ENCODE peak calls at places on chromosome 5, in five cellular contexts. U is bronchial epithelial cell, I is stomach, L is progenitor cell of endocrine pancreas, R is fibroblast of mammary gland. B is an unnamed sample.

GRCh38 chr5:107359033-107359915 is 311.5 kb downstream of the EFNA5 start:
- DNase-seq in L (no peak), U (no peak), I (no peak), R (peak), B (no peak)

GRCh38 chr5:146101646-146102045 is 3.7 kb downstream of the PLAC8L1 start:
- DNase-seq in U (no peak), L (no peak), R (no peak), I (no peak), B (no peak)

GRCh38 chr5:10756539-10756938 is 4.5 kb downstream of the DAP start:
- DNase-seq in R (peak), I (no peak), U (no peak), L (no peak), B (no peak)

GRCh38 chr5:81750308-81751008 is 439 bp downstream of the SSBP2 start:
- DNase-seq in I (peak), R (no peak), U (no peak), L (no peak), B (no peak)

GRCh38 chr5:10454591-10455272 is 13.1 kb downstream of the ROPN1L start:
- DNase-seq in R (peak), L (no peak), U (peak), I (no peak), B (no peak)

GRCh38 chr5:133703935-133704334 is 91.6 kb upstream of the FSTL4 start:
- DNase-seq in I (no peak), L (no peak), U (no peak), R (no peak), B (no peak)

GRCh38 chr5:137367951-137368350 is 131.2 kb downstream of the SPOCK1 start:
- DNase-seq in L (no peak), R (no peak), U (no peak), I (no peak), B (no peak)

GRCh38 chr5:33736510-33736909 is 155.3 kb downstream of the ADAMTS12 start:
- DNase-seq in I (no peak), U (no peak), L (no peak), R (peak), B (no peak)

GRCh38 chr5:133706732-133707430 is 94.5 kb upstream of the FSTL4 start:
- DNase-seq in L (no peak), I (no peak), R (peak), U (no peak), B (no peak)

GRCh38 chr5:90418214-90418613 is 8.7 kb upstream of the CETN3 start:
- DNase-seq in R (no peak), U (no peak), L (no peak), I (no peak), B (no peak)

GRCh38 chr5:65858316-65858715 is 68.1 kb upstream of the ERBIN start:
- DNase-seq in R (peak), I (no peak), L (no peak), U (peak), B (no peak)

GRCh38 chr5:1728846-1729245 is 70.8 kb downstream of the MRPL36 start:
- DNase-seq in R (no peak), I (peak), L (no peak), U (no peak), B (no peak)

GRCh38 chr5:135729582-135729879 is 104.9 kb upstream of the SLC25A48 start:
- DNase-seq in U (peak), I (no peak), R (peak), L (no peak), B (no peak)

GRCh38 chr5:129372025-129372424 is 88.1 kb upstream of the ADAMTS19 start:
- DNase-seq in R (no peak), L (no peak), I (no peak), U (no peak), B (no peak)

GRCh38 chr5:139593716-139594319 is 32.7 kb downstream of the UBE2D2 start:
- DNase-seq in I (no peak), U (peak), L (no peak), R (peak), B (no peak)

GRCh38 chr5:180126716-180127681 is 55.4 kb upstream of the RNF130 start:
- DNase-seq in L (peak), I (peak), U (no peak), R (peak), B (peak)

GRCh38 chr5:122102825-122103224 is 24.8 kb upstream of the LOX start:
- DNase-seq in U (peak), L (no peak), I (no peak), R (peak), B (no peak)

GRCh38 chr5:168683247-168683926 is 104.2 kb upstream of the PANK3 start:
- DNase-seq in U (no peak), I (no peak), R (no peak), L (no peak), B (no peak)

GRCh38 chr5:83199126-83199525 is 121.8 kb downstream of the XRCC4 start:
- DNase-seq in U (no peak), I (no peak), L (no peak), R (no peak), B (no peak)

DNA sequence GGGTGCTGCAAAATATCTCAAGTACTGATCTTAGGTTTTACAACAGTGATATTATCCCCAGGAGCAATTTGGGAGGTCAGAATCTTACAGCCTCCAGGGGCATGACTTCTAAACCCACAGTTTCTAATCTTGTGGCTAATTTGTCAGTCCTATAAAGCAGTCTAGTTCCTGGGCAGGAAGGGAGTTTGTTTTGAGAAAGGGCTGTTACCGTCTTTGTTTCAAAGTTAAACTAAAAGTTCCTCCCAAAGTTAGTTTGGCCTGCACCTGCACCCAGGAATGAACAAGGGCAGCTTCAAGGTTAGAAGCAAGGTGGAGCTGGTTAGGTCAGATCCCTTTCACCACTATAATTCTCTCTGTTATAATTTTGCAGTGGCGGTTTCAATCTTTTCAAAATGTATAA is 81.7 kb downstream of the SFXN1 start:
- DNase-seq in R (no peak), I (no peak), L (no peak), U (no peak), B (no peak)
- TF ChIP-seq CTCF in R (no peak), I (no peak), L (no peak), U (no peak), B (no peak)

GRCh38 chr5:174459832-174460448 is 264.4 kb upstream of the MSX2 start:
- DNase-seq in I (no peak), L (no peak), R (no peak), U (peak), B (no peak)

GRCh38 chr5:174462128-174462527 is 262.3 kb upstream of the MSX2 start:
- DNase-seq in I (no peak), U (no peak), L (no peak), R (no peak), B (no peak)

GRCh38 chr5:174459071-174459702 is 265.2 kb upstream of the MSX2 start:
- DNase-seq in L (no peak), U (no peak), I (no peak), R (no peak), B (no peak)

DNA sequence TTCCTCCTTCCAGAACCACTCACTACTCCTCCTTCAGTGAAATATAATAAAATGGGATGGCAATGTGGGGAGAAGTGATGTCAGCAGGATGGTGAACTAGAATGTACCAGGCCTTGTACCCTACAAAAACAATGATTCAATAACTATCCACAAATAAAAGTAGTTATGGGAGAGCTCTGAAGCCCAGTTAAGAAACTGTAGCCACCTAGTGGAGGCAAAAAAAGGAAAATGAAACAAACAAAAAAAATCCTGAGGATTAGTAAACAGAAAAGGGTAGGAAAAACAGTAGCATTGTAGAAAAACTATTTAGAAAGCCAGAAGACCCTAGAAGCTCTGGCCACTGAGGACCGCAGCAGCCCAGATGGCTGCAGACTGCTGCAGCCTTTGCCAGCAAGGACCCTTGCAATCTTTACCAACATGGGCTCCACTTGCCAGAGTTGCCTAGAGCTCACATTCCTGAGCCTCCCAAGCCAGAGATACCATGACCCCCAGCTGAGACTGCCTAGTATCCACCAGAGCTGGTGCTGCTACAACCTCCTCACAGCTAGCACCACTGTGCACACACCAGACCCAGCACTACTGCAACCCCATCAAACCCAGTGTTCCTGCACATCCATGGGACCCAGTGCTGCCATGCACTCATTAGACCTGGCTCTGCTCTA is 259.7 kb upstream of the MSX2 start:
- DNase-seq in U (no peak), I (no peak), R (no peak), L (no peak), B (no peak)
- TF ChIP-seq CTCF in U (no peak), I (no peak), R (no peak), L (no peak), B (no peak)

GRCh38 chr5:162607879-162608278 is 540.3 kb downstream of the GABRG2 start:
- DNase-seq in L (no peak), I (no peak), R (no peak), U (no peak), B (no peak)
- TF ChIP-seq CTCF in L (peak), I (no peak), R (no peak), U (no peak), B (peak)

GRCh38 chr5:157130933-157131332 is 11.7 kb downstream of the MED7 start:
- DNase-seq in L (no peak), R (no peak), U (peak), I (no peak), B (peak)

GRCh38 chr5:157137691-157138090 is 5.0 kb downstream of the MED7 start:
- DNase-seq in I (no peak), U (peak), R (peak), L (no peak), B (no peak)

GRCh38 chr5:157132302-157132612 is 10.4 kb downstream of the MED7 start:
- DNase-seq in I (no peak), R (no peak), U (no peak), L (no peak), B (no peak)
- TF ChIP-seq CTCF in I (no peak), R (no peak), U (no peak), L (no peak), B (no peak)

GRCh38 chr5:17439956-17440355 is 58.1 kb upstream of the TAF11L2 start:
- DNase-seq in R (no peak), U (no peak), I (no peak), L (no peak), B (no peak)
- TF ChIP-seq CTCF in R (no peak), U (no peak), I (no peak), L (no peak), B (no peak)

DNA sequence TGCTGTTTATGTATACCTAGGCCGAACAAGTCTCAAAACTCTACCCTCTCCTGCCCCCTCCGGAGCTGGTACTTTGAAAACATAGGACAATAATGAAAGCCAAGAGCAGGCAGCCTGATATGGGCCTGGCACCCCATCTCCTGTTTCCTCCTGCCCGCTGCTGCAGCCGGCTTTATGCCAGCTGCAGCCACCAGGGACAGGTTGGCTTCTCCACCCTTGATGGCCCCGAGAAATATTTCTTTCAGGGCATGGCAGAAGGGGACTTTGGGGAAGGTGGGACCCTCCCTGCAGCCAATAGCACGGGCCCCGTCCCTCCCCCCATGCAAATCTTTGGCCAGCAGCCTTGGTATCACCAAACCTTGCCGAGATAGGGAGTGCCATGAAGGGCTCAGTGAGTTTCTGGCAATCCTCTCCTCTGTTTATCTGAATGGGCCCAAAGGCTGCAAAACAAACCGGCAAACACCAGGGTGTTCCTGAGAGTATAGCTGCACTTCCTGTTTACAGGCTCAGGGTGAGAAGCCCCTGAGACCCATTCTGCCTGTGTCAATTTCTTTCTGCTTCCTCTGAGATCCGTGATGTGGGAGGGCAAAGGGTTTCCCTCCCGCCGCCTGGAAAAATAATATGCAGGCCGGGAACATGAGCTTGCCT is 73.4 kb upstream of the BOD1 start:
- DNase-seq in U (no peak), L (no peak), I (peak), R (no peak), B (no peak)
- TF ChIP-seq CTCF in U (no peak), L (no peak), I (no peak), R (no peak), B (no peak)

GRCh38 chr5:86118542-86118941 is 499.2 kb upstream of the COX7C start:
- DNase-seq in R (no peak), L (no peak), U (peak), I (no peak), B (no peak)
- TF ChIP-seq CTCF in R (no peak), L (peak), U (no peak), I (no peak), B (peak)

DNA sequence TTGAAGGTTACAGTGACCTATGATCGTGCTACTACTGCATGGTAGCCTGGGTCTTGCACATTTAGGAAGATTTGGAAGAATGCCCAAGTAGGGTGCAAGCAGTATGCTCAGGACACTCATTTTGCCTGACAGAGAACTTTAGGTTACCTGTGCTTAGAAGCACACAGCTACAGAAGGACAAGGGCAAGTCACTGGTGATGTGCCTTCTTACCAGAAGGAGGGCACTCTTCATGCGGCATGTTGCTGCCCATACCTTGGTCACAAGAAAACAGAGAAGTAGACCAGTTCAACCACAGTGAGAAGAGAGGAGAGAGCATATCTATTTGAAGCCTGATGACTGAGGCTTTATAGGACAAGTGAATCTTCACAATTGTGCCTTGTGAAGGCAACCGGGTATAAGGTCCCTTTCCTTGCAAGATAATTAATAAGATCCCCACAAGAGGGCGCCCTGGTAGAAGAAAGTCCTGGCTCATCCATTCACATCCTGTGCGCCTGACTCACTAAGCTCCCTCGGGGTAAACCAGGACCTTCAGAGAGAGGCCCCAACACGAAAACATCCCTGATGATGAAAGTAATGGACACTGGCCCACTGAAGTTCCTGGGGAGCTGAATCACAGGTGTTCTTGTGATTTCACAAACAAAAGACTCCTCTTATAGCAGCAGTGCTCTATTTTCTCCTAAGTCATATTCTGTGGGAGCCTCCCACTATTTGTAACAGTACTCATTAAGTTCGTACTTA is 38.1 kb upstream of the STARD4 start:
- DNase-seq in R (peak), L (peak), I (peak), U (peak), B (peak)
- TF ChIP-seq CTCF in R (peak), L (peak), I (no peak), U (peak), B (peak)

GRCh38 chr5:61674403-61674802 is 342.3 kb downstream of the ZSWIM6 start:
- DNase-seq in R (no peak), L (no peak), U (no peak), I (no peak), B (no peak)

GRCh38 chr5:61678966-61679365 is 346.9 kb downstream of the ZSWIM6 start:
- DNase-seq in L (no peak), R (no peak), U (no peak), I (no peak), B (peak)

GRCh38 chr5:61677220-61677619 is 345.2 kb downstream of the ZSWIM6 start:
- DNase-seq in R (no peak), I (no peak), U (no peak), L (no peak), B (no peak)

GRCh38 chr5:61673007-61673735 is 341.1 kb downstream of the ZSWIM6 start:
- DNase-seq in R (peak), L (no peak), I (peak), U (peak), B (no peak)

GRCh38 chr5:61675015-61675692 is 343.1 kb downstream of the ZSWIM6 start:
- DNase-seq in R (no peak), I (no peak), L (no peak), U (no peak), B (no peak)
- TF ChIP-seq CTCF in R (no peak), I (no peak), L (peak), U (no peak), B (no peak)

DNA sequence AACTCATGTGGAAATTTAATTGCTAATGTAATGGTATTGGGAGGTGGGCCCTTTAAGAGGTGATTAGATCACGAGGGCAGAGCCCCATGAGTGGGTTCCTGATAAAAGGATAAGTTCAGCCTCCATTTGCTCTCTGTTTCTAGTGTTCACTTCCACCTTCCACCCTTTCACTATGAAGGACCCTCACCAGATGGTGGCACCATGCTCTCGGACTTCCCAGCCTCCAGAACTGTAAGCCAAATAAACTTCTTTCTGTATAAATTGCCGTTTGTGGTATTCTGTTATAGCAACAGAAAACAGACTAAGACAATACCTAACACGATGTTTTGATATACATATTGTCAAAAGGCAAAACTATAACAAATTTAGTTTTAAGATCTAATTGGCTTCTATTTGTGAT is 166.2 kb downstream of the DEPDC1B start:
- DNase-seq in R (no peak), I (no peak), L (no peak), U (no peak), B (no peak)
- TF ChIP-seq CTCF in R (no peak), I (no peak), L (no peak), U (no peak), B (no peak)

B was measured in glutamatergic neuron.